ENCODE peak calls at places on chromosomes 16 and 17, in four cellular contexts. A is left lung, N is fibroblast of the aortic adventitia, T is WERI-Rb-1. W is an unnamed sample.

GRCh38 chr16:84821728-84822676 is 2.2 kb downstream of the CRISPLD2 start:
- DNase-seq in A (peak; percentile 30), N (peak; percentile 60), T (no peak), W (no peak)

GRCh38 chr17:56593741-56594527 is 435 bp downstream of the NOG start:
- DNase-seq in A (peak; percentile 91), N (peak; percentile 36), T (peak; percentile 70), W (peak; percentile 40)

GRCh38 chr16:69223882-69224281 is 36.9 kb downstream of the SNTB2 start:
- DNase-seq in A (no peak), N (peak; percentile 48), T (no peak), W (no peak)

GRCh38 chr16:75148311-75149195 is at the start of gene ZFP1:
- DNase-seq in A (peak; percentile 95), N (peak; percentile 92), T (peak; percentile 98), W (peak; percentile 97)

GRCh38 chr17:69012895-69013805 is 47.6 kb downstream of the ABCA9 start:
- DNase-seq in A (no peak), N (peak; percentile 90), T (no peak), W (no peak)

GRCh38 chr17:63450551-63450950 is 4.4 kb upstream of the CYB561 start:
- DNase-seq in A (peak; percentile 53), N (no peak), T (peak; percentile 86), W (no peak)

GRCh38 chr16:55730115-55730514 is 74.3 kb downstream of the SLC6A2 start:
- DNase-seq in A (no peak), N (no peak), T (no peak), W (no peak)

GRCh38 chr16:17407321-17407720 is 63.4 kb downstream of the XYLT1 start:
- DNase-seq in A (no peak), N (no peak), T (no peak), W (no peak)

GRCh38 chr17:32187276-32187675 is 45.0 kb downstream of the RHOT1 start:
- DNase-seq in A (no peak), N (no peak), T (no peak), W (no peak)

GRCh38 chr16:50154369-50154947 is 1.4 kb downstream of the TENT4B start:
- DNase-seq in A (no peak), N (no peak), T (no peak), W (no peak)

GRCh38 chr16:59192551-59193199 is 458.6 kb upstream of the GOT2 start:
- DNase-seq in A (no peak), N (no peak), T (peak; percentile 54), W (no peak)
- TF ChIP-seq CTCF in A (peak; percentile 41), N (no peak), T (peak; percentile 54), W (no peak)

GRCh38 chr17:7851438-7852261 is 3.2 kb upstream of the TMEM88 start:
- DNase-seq in A (peak; percentile 97), N (peak; percentile 83), T (peak; percentile 91), W (peak; percentile 92)
- TF ChIP-seq CTCF in A (peak; percentile 98), N (peak; percentile 94), T (peak; percentile 98), W (peak; percentile 39)

GRCh38 chr17:9120471-9120870 is 99.2 kb downstream of the NTN1 start:
- DNase-seq in A (no peak), N (no peak), T (peak; percentile 39), W (no peak)
- TF ChIP-seq CTCF in A (no peak), N (no peak), T (peak; percentile 80), W (no peak)

GRCh38 chr17:79990704-79991103 is 45.0 kb downstream of the TBC1D16 start:
- DNase-seq in A (peak; percentile 33), N (no peak), T (no peak), W (no peak)

GRCh38 chr17:79991140-79991923 is 44.3 kb downstream of the TBC1D16 start:
- DNase-seq in A (peak; percentile 95), N (peak; percentile 74), T (peak; percentile 96), W (peak; percentile 67)

GRCh38 chr17:79992657-79993389 is 42.8 kb downstream of the TBC1D16 start:
- DNase-seq in A (no peak), N (no peak), T (no peak), W (no peak)

GRCh38 chr17:79993390-79994221 is 42.1 kb downstream of the TBC1D16 start:
- DNase-seq in A (peak; percentile 92), N (peak; percentile 92), T (peak; percentile 64), W (peak; percentile 37)

GRCh38 chr17:79991924-79992656 is 43.6 kb downstream of the TBC1D16 start:
- DNase-seq in A (peak; percentile 77), N (no peak), T (no peak), W (peak; percentile 34)
- TF ChIP-seq CTCF in A (no peak), N (no peak), T (no peak), W (no peak)

GRCh38 chr16:81945665-81946064 is 65.6 kb downstream of the SDR42E1 start:
- DNase-seq in A (no peak), N (peak; percentile 31), T (no peak), W (no peak)

GRCh38 chr16:81938331-81939163 is 72.7 kb downstream of the SDR42E1 start:
- DNase-seq in A (no peak), N (no peak), T (no peak), W (no peak)

GRCh38 chr16:81937305-81938038 is 73.8 kb downstream of the SDR42E1 start:
- DNase-seq in A (no peak), N (no peak), T (no peak), W (no peak)

GRCh38 chr16:81939164-81940067 is 71.9 kb downstream of the SDR42E1 start:
- DNase-seq in A (no peak), N (no peak), T (peak; percentile 7), W (no peak)

DNA sequence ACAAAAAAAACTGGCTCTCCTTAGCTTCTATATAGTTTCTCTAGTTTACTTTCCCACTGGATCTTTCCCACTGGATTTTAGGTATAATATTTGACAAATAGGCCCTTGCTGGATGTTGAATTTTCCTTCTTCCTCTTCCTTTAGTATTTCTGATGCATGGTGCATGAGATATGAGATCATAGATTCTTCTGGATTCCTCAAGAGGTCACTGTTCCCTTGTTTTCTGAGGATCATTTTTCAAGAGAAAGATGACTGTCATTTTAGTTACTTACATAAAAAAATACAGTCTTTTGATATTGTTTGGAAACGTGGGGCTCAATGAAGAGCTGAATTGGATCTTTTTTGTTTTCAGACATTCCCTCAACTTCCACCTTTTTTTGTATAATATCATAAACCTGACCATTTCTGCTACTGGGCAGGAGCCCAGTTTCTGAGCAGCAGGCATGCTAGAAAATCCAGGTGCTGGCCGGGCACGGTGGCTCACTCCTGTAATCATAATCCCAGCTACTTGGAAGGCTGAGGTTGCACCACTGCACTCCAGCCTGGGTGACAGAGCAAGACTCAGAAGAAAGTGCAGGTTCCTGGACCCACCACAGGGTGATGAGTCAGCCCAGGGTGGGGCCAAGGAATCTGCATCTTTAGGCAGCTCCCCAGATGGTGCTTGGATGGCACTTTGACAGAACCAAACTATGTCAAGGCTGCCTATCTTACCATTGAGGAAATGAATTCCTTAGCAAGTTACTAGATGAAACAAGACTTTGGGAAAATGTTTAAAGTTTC is 70.3 kb downstream of the SDR42E1 start:
- DNase-seq in A (no peak), N (peak; percentile 69), T (peak; percentile 21), W (no peak)
- TF ChIP-seq CTCF in A (peak; percentile 32), N (peak; percentile 41), T (no peak), W (no peak)

GRCh38 chr17:37490638-37491614 is 1.2 kb downstream of the DUSP14 start:
- DNase-seq in A (no peak), N (peak; percentile 81), T (no peak), W (no peak)
- TF ChIP-seq CTCF in A (no peak), N (no peak), T (no peak), W (no peak)

DNA sequence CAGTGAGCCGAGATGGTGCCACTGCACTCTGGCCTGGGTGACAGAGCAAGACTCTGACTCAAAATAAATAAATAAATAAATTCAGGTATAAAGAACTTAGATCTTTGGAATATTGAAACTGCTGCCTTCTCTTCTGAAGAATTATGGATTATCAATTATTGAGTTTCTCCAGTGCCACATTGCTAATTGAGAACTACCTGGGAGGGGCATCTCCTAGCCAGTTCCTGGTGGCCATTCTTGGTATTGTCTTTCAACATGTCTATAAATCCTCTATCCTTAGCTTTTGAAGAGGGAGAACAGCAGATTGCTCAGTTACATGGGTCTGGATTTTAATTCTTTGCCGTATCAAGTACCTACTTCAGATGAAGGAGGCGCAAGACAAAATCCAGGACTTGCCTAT is 29.2 kb downstream of the CALCOCO2 start:
- DNase-seq in A (no peak), N (no peak), T (no peak), W (no peak)
- TF ChIP-seq CTCF in A (no peak), N (peak; percentile 32), T (peak; percentile 32), W (no peak)

DNA sequence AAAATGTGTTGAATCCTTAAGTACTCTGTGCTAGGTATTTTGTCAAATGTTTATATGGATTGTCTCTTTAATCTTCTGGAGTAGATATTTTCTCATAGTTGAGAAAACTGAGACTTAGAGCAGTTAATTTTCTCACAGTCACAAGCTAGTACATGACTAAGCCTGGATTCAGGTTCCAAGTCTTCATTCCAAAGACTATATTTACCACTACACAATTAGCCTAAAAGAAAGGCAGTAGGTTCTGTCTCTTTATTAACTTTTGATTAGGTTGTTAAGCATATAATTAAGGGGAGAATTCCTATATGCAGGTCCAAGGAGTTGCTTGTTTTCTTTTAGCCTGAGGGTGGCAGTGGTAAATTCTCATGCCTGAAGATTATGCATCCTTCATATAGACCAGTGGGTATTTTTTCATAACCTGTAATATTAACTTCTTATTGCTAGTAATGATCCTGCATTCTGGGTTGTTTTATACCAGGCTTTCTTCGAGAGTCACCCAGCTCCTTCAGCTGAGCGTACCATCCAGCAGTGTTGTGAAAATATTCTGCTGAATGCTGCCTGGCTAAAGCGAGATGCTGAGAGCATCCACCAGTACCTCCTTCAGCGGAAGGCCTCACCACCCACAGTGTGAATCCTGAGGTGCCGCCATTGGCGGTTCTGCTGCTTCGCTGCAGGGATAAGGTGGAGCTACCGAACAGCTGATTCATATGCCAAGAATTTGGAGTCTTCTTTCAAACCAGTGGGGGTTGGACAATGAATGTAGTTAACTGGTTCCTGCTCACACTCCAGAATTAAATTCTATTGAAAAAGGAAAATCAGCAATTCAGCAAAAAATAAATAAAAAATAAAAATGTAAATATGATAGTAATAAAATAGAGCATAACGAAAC is 28.2 kb upstream of the KPNB1 start:
- DNase-seq in A (no peak), N (peak; percentile 88), T (no peak), W (no peak)
- TF ChIP-seq CTCF in A (no peak), N (peak; percentile 23), T (no peak), W (no peak)

DNA sequence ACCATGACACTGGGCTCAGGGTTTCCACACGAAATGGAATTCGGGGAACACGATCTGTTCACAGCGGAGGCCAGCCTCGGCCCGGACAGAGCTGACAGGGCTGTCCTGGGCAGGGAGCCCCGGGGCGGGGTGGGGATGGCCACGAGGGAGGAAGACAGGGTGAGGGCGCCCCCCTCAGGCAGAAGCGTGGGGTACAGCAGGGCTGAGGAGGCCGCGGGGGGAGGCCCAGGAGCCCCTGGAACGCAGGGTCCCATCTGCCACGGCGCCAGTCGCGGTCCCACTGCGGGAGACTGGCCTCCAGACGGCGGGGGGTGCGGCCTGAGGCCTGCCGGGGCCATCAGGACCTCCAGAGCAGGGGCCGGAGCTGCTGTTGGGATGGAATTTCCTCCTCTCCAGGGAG is 75.9 kb downstream of the LMF1 start:
- DNase-seq in A (peak; percentile 76), N (no peak), T (peak; percentile 79), W (no peak)
- TF ChIP-seq CTCF in A (no peak), N (no peak), T (peak; percentile 71), W (no peak)